ENCODE peak calls at places on chromosomes 16 and 17, in four cellular contexts. Q, O, E and A are unnamed samples.

GRCh38 chr16:835373-835772 is 34.8 kb upstream of the GNG13 start:
- DNase-seq in Q (no peak), O (no peak), E (no peak), A (no peak)

GRCh38 chr16:85157813-85158701 is 45.8 kb upstream of the CIBAR2 start:
- DNase-seq in Q (peak), O (peak), E (no peak), A (peak)

GRCh38 chr17:58605470-58605869 is 86.4 kb downstream of the TEX14 start:
- DNase-seq in Q (no peak), O (no peak), E (no peak), A (no peak)

GRCh38 chr16:23835390-23836077 is at the start of gene PRKCB:
- DNase-seq in Q (no peak), O (peak), E (peak), A (peak)

GRCh38 chr16:87506423-87507350 is 13.9 kb upstream of the ZCCHC14 start:
- DNase-seq in Q (no peak), O (no peak), E (no peak), A (no peak)

GRCh38 chr16:68289621-68290329 is 21.0 kb downstream of the SLC7A6OS start:
- DNase-seq in Q (peak), O (no peak), E (peak), A (no peak)

GRCh38 chr16:68079616-68080344 is 5.4 kb upstream of the NFATC3 start:
- DNase-seq in Q (no peak), O (no peak), E (peak), A (no peak)

GRCh38 chr16:51556694-51557327 is 405.7 kb upstream of the SALL1 start:
- DNase-seq in Q (no peak), O (no peak), E (no peak), A (no peak)

GRCh38 chr16:26316683-26317464 is 625.1 kb downstream of the HS3ST4 start:
- DNase-seq in Q (no peak), O (no peak), E (no peak), A (peak)

DNA sequence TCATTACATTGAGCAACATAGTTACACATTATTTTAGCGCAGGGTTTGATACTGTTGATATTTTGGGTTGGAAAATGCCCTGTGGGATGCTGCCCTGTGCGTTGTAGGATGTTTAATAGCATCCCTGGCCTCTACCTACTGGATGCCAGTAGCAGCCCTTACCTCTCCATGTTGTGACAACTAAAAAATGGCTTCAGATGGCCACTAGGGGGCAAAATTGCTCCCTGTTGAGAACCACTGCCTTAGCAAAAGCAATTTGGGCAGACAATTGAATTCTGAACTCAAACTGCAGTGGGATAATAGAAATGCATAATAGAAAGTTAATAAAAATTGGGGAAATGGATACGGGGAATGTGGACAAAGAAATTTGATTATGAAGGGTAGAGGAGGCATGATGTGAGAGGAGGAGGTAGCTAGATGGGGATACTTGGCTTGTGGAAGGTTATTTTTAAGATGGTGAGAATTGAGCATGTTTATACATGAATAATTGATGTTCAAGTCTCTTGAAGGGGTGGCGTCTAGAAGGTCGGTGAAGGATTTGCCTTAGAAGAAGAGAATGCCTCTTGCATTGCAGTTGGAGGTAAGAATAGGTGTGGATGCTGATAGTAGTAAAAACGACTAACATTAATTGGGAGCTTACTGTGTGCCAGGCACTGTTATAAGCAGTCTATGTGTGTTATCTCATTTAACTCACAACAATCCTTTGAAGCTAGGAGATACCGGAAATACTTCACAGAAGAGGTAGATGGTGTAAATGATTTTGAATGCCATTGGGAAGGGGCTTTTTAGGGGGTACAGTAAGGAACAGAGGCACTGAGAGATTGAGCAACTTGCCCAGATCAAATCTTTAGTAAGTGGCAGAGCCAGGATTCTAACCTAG is 19.0 kb downstream of the HEATR9 start:
- DNase-seq in Q (peak), O (peak), E (peak), A (peak)
- TF ChIP-seq USF1 in Q (no peak), O (no peak), E (no peak), A (no peak)

GRCh38 chr16:81586421-81586820 is 141.8 kb downstream of the CMIP start:
- DNase-seq in Q (no peak), O (no peak), E (no peak), A (no peak)
- TF ChIP-seq USF1 in Q (no peak), O (no peak), E (no peak), A (no peak)

GRCh38 chr17:4901108-4901647 is 1.7 kb downstream of the CHRNE start:
- DNase-seq in Q (no peak), O (no peak), E (no peak), A (no peak)

GRCh38 chr17:4902540-4902939 is 358 bp downstream of the CHRNE start:
- DNase-seq in Q (no peak), O (peak), E (no peak), A (no peak)

GRCh38 chr17:4900231-4901107 is 1.1 kb downstream of the C17orf107 start:
- DNase-seq in Q (no peak), O (no peak), E (no peak), A (peak)

GRCh38 chr17:4903051-4903818 is at the start of gene CHRNE:
- DNase-seq in Q (peak), O (peak), E (peak), A (peak)

DNA sequence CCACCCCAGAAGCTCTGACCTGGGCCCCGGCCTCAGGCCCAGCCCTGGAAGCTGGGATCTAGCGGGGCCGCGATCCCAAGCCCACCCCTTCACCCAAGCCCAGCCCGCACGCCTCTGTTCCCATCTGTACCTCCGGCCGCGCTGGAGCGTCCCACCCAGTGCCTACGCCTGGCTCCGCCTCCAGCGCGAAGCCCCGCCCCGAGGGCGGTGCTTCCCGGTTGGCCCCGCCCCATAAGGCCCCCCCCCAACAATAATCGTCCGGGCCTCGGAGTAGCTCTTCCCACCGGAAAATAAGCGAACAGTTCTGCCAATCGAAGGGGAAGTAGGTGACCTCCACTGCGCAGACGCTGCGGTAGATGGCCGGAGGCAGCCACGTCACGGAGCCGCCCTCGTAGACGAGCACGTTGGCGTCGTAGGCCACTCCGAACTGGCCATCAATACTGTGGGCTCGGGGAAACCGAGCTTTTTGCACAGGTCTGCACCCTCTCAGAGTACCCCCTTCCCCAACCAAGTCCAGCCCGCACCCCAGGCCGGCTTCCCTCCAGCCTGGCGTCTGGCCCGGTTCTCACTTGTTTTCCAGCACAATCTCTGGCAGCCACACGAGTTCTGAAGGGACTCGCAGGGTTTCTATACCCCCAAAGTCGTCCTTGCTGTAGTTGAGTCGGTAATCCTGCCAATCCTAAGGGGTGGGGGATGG is 1.1 kb downstream of the CHRNE start:
- DNase-seq in Q (no peak), O (peak), E (peak), A (no peak)
- TF ChIP-seq USF1 in Q (no peak), O (no peak), E (no peak), A (no peak)

GRCh38 chr16:83899272-83899897 is 470 bp downstream of the MLYCD start:
- DNase-seq in Q (no peak), O (peak), E (peak), A (peak)
- TF ChIP-seq USF1 in Q (no peak), O (no peak), E (no peak), A (no peak)

DNA sequence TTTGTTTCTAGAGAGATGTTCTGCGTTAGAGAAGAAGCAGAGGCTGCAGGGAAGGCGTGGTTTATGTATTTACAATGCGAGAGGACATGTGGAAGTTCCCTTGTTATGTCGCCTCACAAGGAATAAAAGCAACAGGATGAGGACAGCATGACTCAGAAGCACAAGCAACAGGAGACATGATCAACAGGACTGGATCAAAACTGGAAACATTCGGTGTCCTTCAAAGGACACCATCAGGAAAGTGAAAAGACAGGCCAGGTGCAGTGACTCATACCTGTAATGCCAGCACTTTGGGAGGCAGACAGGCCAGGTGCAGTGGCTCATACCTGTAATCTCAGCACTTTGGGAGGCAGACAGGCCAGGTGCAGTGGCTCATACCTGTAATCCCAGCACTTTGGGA is 52.6 kb downstream of the CCDC57 start:
- DNase-seq in Q (no peak), O (no peak), E (no peak), A (no peak)
- TF ChIP-seq USF1 in Q (no peak), O (no peak), E (no peak), A (no peak)

GRCh38 chr17:42809250-42809649 is 10.6 kb downstream of the CNTD1 start:
- DNase-seq in Q (no peak), O (no peak), E (no peak), A (no peak)

GRCh38 chr17:42818379-42818778 is 5.7 kb downstream of the BECN1 start:
- DNase-seq in Q (no peak), O (no peak), E (no peak), A (no peak)

GRCh38 chr17:42817866-42818265 is 6.2 kb downstream of the BECN1 start:
- DNase-seq in Q (no peak), O (no peak), E (no peak), A (no peak)

GRCh38 chr17:42819939-42820535 is 4.0 kb downstream of the BECN1 start:
- DNase-seq in Q (no peak), O (peak), E (peak), A (peak)

DNA sequence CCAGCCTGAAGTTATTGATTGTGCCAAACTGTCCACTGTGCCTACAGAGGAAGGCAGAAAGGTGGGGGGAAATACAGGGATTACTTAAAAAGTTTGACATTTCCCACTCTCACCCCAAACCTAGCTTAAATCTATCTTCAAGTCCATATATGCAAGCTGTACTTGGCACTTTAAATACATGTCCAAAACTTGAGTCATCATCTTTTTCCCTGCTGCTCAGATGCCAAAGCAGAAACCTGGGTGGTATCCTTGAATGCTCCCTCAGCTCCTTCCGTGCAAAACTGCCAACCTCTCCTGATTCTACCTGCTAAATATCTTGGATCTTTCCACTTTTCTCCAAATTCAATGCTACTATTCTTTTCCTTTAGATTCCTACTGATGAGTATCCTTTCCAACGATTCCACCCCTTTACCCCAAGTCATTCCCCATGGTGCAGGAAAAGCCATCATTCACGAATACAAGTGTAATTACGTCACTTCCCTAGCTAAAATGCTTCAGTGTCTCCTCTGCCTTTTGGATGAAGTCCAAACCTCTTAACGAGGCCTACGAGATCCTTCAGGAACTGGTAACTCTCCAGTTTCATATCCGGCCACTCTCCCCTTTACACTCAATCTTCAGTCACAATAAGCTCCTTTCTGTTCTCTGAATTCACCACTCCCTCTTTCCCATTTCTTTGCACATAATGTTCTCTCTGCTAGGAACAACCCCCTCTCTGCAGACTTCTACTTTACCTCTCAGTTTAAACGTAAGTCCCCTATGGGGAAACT is 9.3 kb downstream of the BECN1 start:
- DNase-seq in Q (no peak), O (no peak), E (no peak), A (no peak)
- TF ChIP-seq USF1 in Q (no peak), O (no peak), E (no peak), A (no peak)